ENCODE peak calls at places on chromosomes 12 and 14, in five cellular contexts. L, E, S, H and Q are unnamed samples.
A peak's percentile ranks its signal among the peaks of the same experiment; 100 is the strongest.

GRCh38 chr12:108332791-108333382 is 6.2 kb downstream of the CMKLR1 start:
- DNase-seq in L (no peak), E (no peak), S (no peak), H (no peak), Q (peak; percentile 46)

GRCh38 chr12:65209655-65210043 is 40.3 kb downstream of the LEMD3 start:
- DNase-seq in L (no peak), E (peak; percentile 16), S (no peak), H (no peak), Q (peak; percentile 34)

GRCh38 chr12:26606911-26607310 is 226.1 kb downstream of the ITPR2 start:
- DNase-seq in L (no peak), E (no peak), S (no peak), H (no peak), Q (no peak)

GRCh38 chr12:67666605-67667004 is 18.1 kb downstream of the DYRK2 start:
- DNase-seq in L (no peak), E (no peak), S (no peak), H (no peak), Q (no peak)

GRCh38 chr12:922297-922696 is 27.2 kb downstream of the RAD52 start:
- DNase-seq in L (no peak), E (no peak), S (no peak), H (no peak), Q (no peak)

GRCh38 chr14:49460647-49461046 is 125.5 kb downstream of the RPS29 start:
- DNase-seq in L (no peak), E (no peak), S (no peak), H (no peak), Q (no peak)

GRCh38 chr12:9039397-9039977 is 50.1 kb downstream of the KLRG1 start:
- DNase-seq in L (no peak), E (peak; percentile 76), S (peak; percentile 59), H (no peak), Q (no peak)

GRCh38 chr12:123150804-123151678 is at the start of gene PITPNM2:
- DNase-seq in L (peak; percentile 62), E (peak; percentile 76), S (peak; percentile 78), H (peak; percentile 15), Q (peak; percentile 59)

GRCh38 chr12:108899145-108899544 is 19.3 kb downstream of the DAO start:
- DNase-seq in L (no peak), E (no peak), S (no peak), H (no peak), Q (no peak)

GRCh38 chr14:35215110-35215872 is 76.9 kb upstream of the PSMA6 start:
- DNase-seq in L (no peak), E (peak; percentile 35), S (peak; percentile 54), H (no peak), Q (no peak)

GRCh38 chr12:50166776-50167025 is 468 bp downstream of the CERS5 start:
- DNase-seq in L (peak; percentile 57), E (no peak), S (no peak), H (peak; percentile 11), Q (no peak)

GRCh38 chr12:85273411-85274075 is 6.5 kb upstream of the ALX1 start:
- DNase-seq in L (no peak), E (peak; percentile 29), S (no peak), H (no peak), Q (no peak)

GRCh38 chr12:105273601-105274000 is 37.6 kb upstream of the APPL2 start:
- DNase-seq in L (no peak), E (no peak), S (no peak), H (no peak), Q (no peak)

GRCh38 chr12:94258593-94258992 is 110.2 kb downstream of the PLXNC1 start:
- DNase-seq in L (no peak), E (no peak), S (no peak), H (no peak), Q (peak; percentile 51)

GRCh38 chr12:79681008-79681590 is 9.7 kb downstream of the PAWR start:
- DNase-seq in L (no peak), E (no peak), S (peak; percentile 74), H (no peak), Q (no peak)

GRCh38 chr14:100810435-100810834 is 15.5 kb upstream of the MEG3 start:
- DNase-seq in L (no peak), E (no peak), S (no peak), H (no peak), Q (no peak)

GRCh38 chr12:53750812-53751335 is 905 bp downstream of the CISTR start:
- DNase-seq in L (no peak), E (peak; percentile 57), S (peak; percentile 33), H (no peak), Q (no peak)

GRCh38 chr12:25427328-25428249 is 125.5 kb downstream of the LMNTD1 start:
- DNase-seq in L (no peak), E (no peak), S (no peak), H (no peak), Q (no peak)

GRCh38 chr14:85071447-85071846 is 458.5 kb upstream of the FLRT2 start:
- DNase-seq in L (no peak), E (no peak), S (peak; percentile 16), H (no peak), Q (no peak)